ENCODE peak calls at places on chromosomes 5 and 9, in eight cellular contexts. D is progenitor cell of endocrine pancreas, I is NCI-H1694 treated with DMSO at 0.1 percent for 48 hours, C is omental fat pad, R is iPS DF 19.7, L is neural progenitor cell, Q is cardiac muscle cell, B is H54. T is an unnamed sample.

GRCh38 chr9:71694332-71694731 is 74.0 kb downstream of the CEMIP2 start:
- DNase-seq in C (no peak), Q (no peak), I (no peak), B (no peak), R (no peak), L (no peak), D (no peak), T (no peak)

GRCh38 chr9:121765021-121765950 is 113.9 kb downstream of the DAB2IP start:
- DNase-seq in D (no peak), C (no peak), Q (peak), R (no peak), I (no peak), L (no peak), B (peak), T (no peak)

GRCh38 chr5:139901251-139901575 is 105.6 kb downstream of the PSD2 start:
- DNase-seq in D (no peak), B (no peak), I (no peak), Q (no peak), C (no peak), L (no peak), R (no peak), T (no peak)

GRCh38 chr5:543351-543750 is 19.1 kb upstream of the SLC9A3 start:
- DNase-seq in C (no peak), L (no peak), B (no peak), I (no peak), R (no peak), D (no peak), Q (no peak), T (no peak)

GRCh38 chr9:22157271-22157670 is 148.2 kb upstream of the CDKN2B start:
- DNase-seq in D (no peak), R (no peak), L (no peak), C (no peak), B (no peak), Q (no peak), I (no peak), T (no peak)

GRCh38 chr5:43780586-43780985 is 177.6 kb downstream of the NNT start:
- DNase-seq in L (no peak), I (no peak), D (no peak), Q (no peak), B (no peak), R (no peak), C (no peak), T (no peak)

GRCh38 chr5:163533229-163533628 is 27.8 kb downstream of the MAT2B start:
- DNase-seq in R (no peak), I (no peak), L (peak), D (no peak), B (no peak), Q (no peak), C (no peak), T (no peak)

GRCh38 chr5:60196382-60197113 is 303.0 kb upstream of the PDE4D start:
- DNase-seq in R (no peak), C (peak), I (no peak), D (no peak), Q (no peak), B (peak), L (no peak), T (no peak)

GRCh38 chr5:10699281-10699874 is 61.7 kb downstream of the DAP start:
- DNase-seq in C (no peak), B (no peak), R (no peak), I (no peak), D (no peak), Q (no peak), L (no peak), T (no peak)

GRCh38 chr5:113118765-113119164 is 142.2 kb downstream of the DCP2 start:
- DNase-seq in D (no peak), R (no peak), I (no peak), B (no peak), C (no peak), L (no peak), Q (peak), T (no peak)

GRCh38 chr9:3916420-3916819 is 383.4 kb downstream of the GLIS3 start:
- DNase-seq in R (no peak), B (no peak), Q (no peak), L (no peak), C (no peak), D (no peak), I (no peak), T (no peak)

T was measured in H1.